ENCODE peak calls at places on chromosome 21, in eight cellular contexts. X is GOT3; S is Caki2; H is activated T-helper 1 cell treated with anti-CD3 and anti-CD28 coated beads, Interleukin-12 subunit alpha, Interleukin-12 subunit beta, Interleukin-2, Interleukin-4 antibody, amounts not matched to agents 30 ng/mL and 10 ng/mL and 1 ng/mL, durations not matched to agents 14 hours and 24 hours and 36 hours; G is AG08395; O is mesendoderm; T is GM23338; Z is B cell. E is an unnamed sample.

GRCh38 chr21:44569861-44570517 is 3.5 kb upstream of the KRTAP10-4 start:
- DNase-seq in X (no peak), O (no peak), Z (no peak), G (no peak), H (no peak), S (no peak), T (no peak), E (no peak)

GRCh38 chr21:41692216-41692615 is 74.6 kb downstream of the RIPK4 start:
- DNase-seq in X (no peak), Z (no peak), H (no peak), S (no peak), T (no peak), G (no peak), O (no peak), E (no peak)

GRCh38 chr21:41520560-41521442 is 12.8 kb upstream of the TMPRSS2 start:
- DNase-seq in O (no peak), X (no peak), H (no peak), T (no peak), G (no peak), S (no peak), Z (no peak), E (no peak)

GRCh38 chr21:14589855-14590563 is 43.9 kb upstream of the SAMSN1 start:
- DNase-seq in G (no peak), Z (no peak), X (no peak), T (no peak), H (no peak), O (no peak), S (no peak), E (no peak)

GRCh38 chr21:38800046-38800758 is 5.5 kb upstream of the ETS2 start:
- DNase-seq in O (no peak), G (no peak), X (no peak), T (no peak), S (no peak), Z (no peak), H (no peak), E (no peak)

GRCh38 chr21:41207401-41208388 is 39.7 kb downstream of the BACE2 start:
- DNase-seq in Z (no peak), T (no peak), X (no peak), S (peak), H (peak), G (peak), O (no peak), E (peak)

GRCh38 chr21:36791695-36792451 is 93.0 kb downstream of the SIM2 start:
- DNase-seq in X (no peak), G (no peak), H (no peak), O (peak), S (no peak), Z (no peak), T (no peak), E (peak)

GRCh38 chr21:25385912-25386474 is 221.3 kb downstream of the MRPL39 start:
- DNase-seq in T (peak), H (no peak), Z (peak), G (peak), X (no peak), S (peak), O (peak), E (peak)

GRCh38 chr21:45451771-45452182 is 46.8 kb downstream of the COL18A1 start:
- DNase-seq in X (no peak), T (no peak), G (no peak), S (no peak), H (no peak), Z (no peak), O (no peak), E (no peak)

GRCh38 chr21:39715804-39716397 is 29.1 kb upstream of the IGSF5 start:
- DNase-seq in O (peak), S (peak), T (peak), G (peak), H (peak), Z (no peak), X (no peak), E (peak)

GRCh38 chr21:45918835-45919467 is 62.6 kb upstream of the COL6A1 start:
- DNase-seq in S (no peak), T (peak), H (no peak), X (no peak), O (peak), G (no peak), Z (no peak), E (no peak)

GRCh38 chr21:30336596-30336995 is 898 bp downstream of the KRTAP27-1 start:
- DNase-seq in Z (no peak), X (no peak), H (no peak), G (no peak), O (no peak), S (no peak), T (no peak), E (no peak)

GRCh38 chr21:38498057-38498833 is at the start of gene ERG:
- DNase-seq in T (no peak), G (no peak), H (no peak), O (no peak), X (no peak), S (no peak), Z (no peak), E (no peak)

GRCh38 chr21:29307718-29308455 is 9.2 kb downstream of the BACH1 start:
- DNase-seq in S (no peak), H (no peak), Z (no peak), X (no peak), G (no peak), T (no peak), O (no peak), E (no peak)